ENCODE peak calls at places on chromosomes 11 and 22, in eight cellular contexts. W, A, E, L, O, Q, K and Z are unnamed samples.

GRCh38 chr11:64372802-64373597 is 14.0 kb downstream of the RPS6KA4 start:
- DNase-seq in A (peak; percentile 71), K (peak; percentile 39), Q (no peak), O (no peak), E (no peak), W (peak; percentile 62), L (peak; percentile 88), Z (no peak)

GRCh38 chr22:43392385-43392989 is 19.3 kb upstream of the MPPED1 start:
- DNase-seq in K (no peak), W (no peak), L (no peak), A (no peak), O (no peak), Q (peak; percentile 68), E (no peak), Z (no peak)

GRCh38 chr11:34855021-34855753 is 61.0 kb downstream of the APIP start:
- DNase-seq in O (no peak), L (no peak), W (no peak), E (no peak), K (no peak), A (no peak), Q (no peak), Z (no peak)

GRCh38 chr11:62732830-62733229 is 4.5 kb downstream of the TTC9C start:
- DNase-seq in O (no peak), K (peak; percentile 59), L (no peak), E (no peak), A (no peak), Q (no peak), W (peak; percentile 49), Z (no peak)

GRCh38 chr11:126336646-126337045 is 18.8 kb upstream of the ST3GAL4 start:
- DNase-seq in L (no peak), E (no peak), K (peak; percentile 89), Q (no peak), O (no peak), A (peak; percentile 61), W (no peak), Z (no peak)

GRCh38 chr22:33467718-33468117 is 409.5 kb upstream of the SYN3 start:
- DNase-seq in A (no peak), L (no peak), W (no peak), E (no peak), K (no peak), O (no peak), Q (no peak), Z (no peak)

GRCh38 chr22:21741790-21742189 is 6.2 kb upstream of the YPEL1 start:
- DNase-seq in O (no peak), K (no peak), E (no peak), W (no peak), Q (no peak), A (no peak), L (no peak), Z (no peak)

GRCh38 chr11:58640386-58641023 is 18.0 kb downstream of the CNTF start:
- DNase-seq in K (peak; percentile 25), O (no peak), W (no peak), E (no peak), A (no peak), Q (no peak), L (no peak), Z (no peak)

GRCh38 chr11:30414283-30414682 is 91.4 kb downstream of the ARL14EP start:
- DNase-seq in A (no peak), O (no peak), W (no peak), K (no peak), Q (no peak), E (no peak), L (no peak), Z (no peak)